ENCODE peak calls at places on chromosome 3, in five cellular contexts. W is cardiac fibroblast; K is heart right ventricle; D is CD8-positive, alpha-beta T cell; Z is psoas muscle. J is an unnamed sample.
A peak's percentile ranks its signal among the peaks of the same experiment; 100 is the strongest.

GRCh38 chr3:195403244-195403643 is 39.6 kb downstream of the ACAP2 start:
- DNase-seq in Z (no peak), W (no peak), K (no peak), D (no peak), J (no peak)

GRCh38 chr3:151395806-151396205 is 11.3 kb upstream of the P2RY12 start:
- DNase-seq in W (peak; percentile 82), K (no peak), D (no peak), Z (no peak), J (peak; percentile 45)

GRCh38 chr3:155282416-155283091 is 10.9 kb downstream of the STRIT1 start:
- DNase-seq in W (peak; percentile 72), K (no peak), Z (no peak), D (no peak), J (peak; percentile 81)

GRCh38 chr3:43166406-43166805 is 60.5 kb upstream of the POMGNT2 start:
- DNase-seq in W (no peak), Z (no peak), D (no peak), K (no peak), J (no peak)

GRCh38 chr3:124246949-124247348 is 255.0 kb upstream of the ROPN1 start:
- DNase-seq in Z (no peak), W (peak; percentile 52), D (no peak), K (no peak), J (no peak)

GRCh38 chr3:38370861-38371260 is 24.3 kb downstream of the XYLB start:
- DNase-seq in Z (no peak), W (no peak), K (no peak), D (no peak), J (no peak)

GRCh38 chr3:62935793-62936192 is 60.6 kb upstream of the CADPS start:
- DNase-seq in Z (no peak), D (no peak), W (no peak), K (no peak), J (no peak)

GRCh38 chr3:127796751-127797150 is 25.6 kb downstream of the MGLL start:
- DNase-seq in K (no peak), D (no peak), Z (no peak), W (no peak), J (no peak)

GRCh38 chr3:44355634-44356033 is 17.1 kb downstream of the TCAIM start:
- DNase-seq in Z (no peak), W (peak; percentile 89), D (no peak), K (no peak), J (peak; percentile 85)

GRCh38 chr3:115697263-115698053 is 74.1 kb downstream of the GAP43 start:
- DNase-seq in W (peak; percentile 53), Z (no peak), K (no peak), D (no peak), J (peak; percentile 49)

GRCh38 chr3:101643009-101643844 is 33.7 kb downstream of the ZBTB11 start:
- DNase-seq in Z (no peak), D (no peak), K (no peak), W (no peak), J (no peak)

GRCh38 chr3:182668541-182668940 is 124.8 kb upstream of the ATP11B start:
- DNase-seq in K (no peak), Z (no peak), W (no peak), D (no peak), J (no peak)

DNA sequence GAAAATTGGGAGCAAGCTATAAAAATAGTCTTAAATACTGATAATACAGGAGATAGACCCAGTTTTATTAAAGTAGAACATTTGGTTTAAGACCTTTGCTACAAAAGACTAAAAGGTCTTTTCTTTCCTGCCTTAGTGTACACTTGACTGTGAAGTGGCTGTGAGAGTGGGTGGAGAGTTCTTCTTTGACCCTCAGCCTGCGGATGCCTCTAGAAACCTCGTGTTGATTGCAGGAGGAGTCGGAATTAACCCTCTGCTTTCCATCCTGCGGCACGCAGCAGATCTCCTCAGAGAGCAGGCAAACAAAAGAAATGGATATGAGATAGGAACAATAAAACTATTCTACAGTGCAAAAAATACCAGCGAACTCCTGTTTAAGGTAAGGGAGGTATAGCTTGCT is 36.5 kb downstream of the OXNAD1 start:
- DNase-seq in Z (no peak), K (no peak), D (no peak), W (no peak), J (no peak)
- H3K4me3 ChIP-seq in Z (no peak overlapping the region), K (no peak overlapping the region), D (peak overlapping the region; percentile 20), W (no peak overlapping the region), J (no peak overlapping the region)

DNA sequence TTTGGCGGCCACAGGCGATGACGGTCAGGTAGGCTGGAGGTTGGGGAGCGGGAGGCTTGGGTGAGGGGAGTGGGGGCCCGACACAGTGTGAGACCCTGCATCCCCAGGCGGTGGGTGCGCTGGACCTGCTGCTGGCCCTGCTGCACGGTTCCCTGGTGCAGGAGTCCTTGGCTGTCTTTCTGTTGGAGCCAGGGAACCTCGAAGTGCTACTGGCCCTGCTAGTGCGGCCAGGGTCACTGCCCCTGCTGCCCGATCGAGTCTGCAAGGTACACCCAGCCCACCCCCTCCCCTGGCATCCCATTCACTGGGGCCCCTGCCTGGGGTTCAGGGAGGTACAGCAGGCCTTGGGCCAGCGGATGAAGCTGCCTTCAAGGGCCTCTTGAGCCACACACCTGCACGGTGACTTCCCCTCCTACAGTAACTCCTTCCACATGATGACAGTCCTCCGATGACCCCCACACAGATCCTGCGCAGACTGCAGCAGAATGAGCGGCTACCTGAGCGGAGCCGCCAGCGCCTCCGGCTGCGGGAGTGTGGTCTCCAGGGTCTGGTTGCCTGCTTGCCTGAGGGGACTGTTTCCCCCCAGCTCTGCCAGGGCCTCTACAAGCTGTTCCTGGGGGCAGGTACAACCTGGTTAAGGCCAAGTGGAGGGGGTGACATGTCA is 19.5 kb downstream of the NBEAL2 start:
- DNase-seq in D (no peak), K (no peak), Z (peak; percentile 9), W (no peak), J (no peak)
- TF ChIP-seq CTCF in D (peak; percentile 8), K (no peak), Z (no peak), W (no peak), J (no peak)

GRCh38 chr3:175430975-175431374 is 571.8 kb downstream of the NAALADL2 start:
- DNase-seq in W (peak; percentile 6), K (no peak), Z (no peak), D (no peak), J (no peak)

GRCh38 chr3:175431396-175431795 is 572.3 kb downstream of the NAALADL2 start:
- DNase-seq in D (no peak), Z (no peak), K (no peak), W (peak; percentile 66), J (peak; percentile 43)

GRCh38 chr3:175432338-175433025 is 573.3 kb downstream of the NAALADL2 start:
- DNase-seq in W (peak; percentile 40), Z (no peak), K (no peak), D (no peak), J (peak; percentile 69)

GRCh38 chr3:175434591-175434990 is 575.5 kb downstream of the NAALADL2 start:
- DNase-seq in K (no peak), Z (no peak), W (no peak), D (no peak), J (no peak)

GRCh38 chr3:175433026-175433668 is 574.0 kb downstream of the NAALADL2 start:
- DNase-seq in D (no peak), W (peak; percentile 72), K (no peak), Z (no peak), J (peak; percentile 78)
- H3K4me3 ChIP-seq in D (no peak overlapping the region), W (no peak overlapping the region), K (no peak overlapping the region), Z (no peak overlapping the region), J (no peak overlapping the region)

DNA sequence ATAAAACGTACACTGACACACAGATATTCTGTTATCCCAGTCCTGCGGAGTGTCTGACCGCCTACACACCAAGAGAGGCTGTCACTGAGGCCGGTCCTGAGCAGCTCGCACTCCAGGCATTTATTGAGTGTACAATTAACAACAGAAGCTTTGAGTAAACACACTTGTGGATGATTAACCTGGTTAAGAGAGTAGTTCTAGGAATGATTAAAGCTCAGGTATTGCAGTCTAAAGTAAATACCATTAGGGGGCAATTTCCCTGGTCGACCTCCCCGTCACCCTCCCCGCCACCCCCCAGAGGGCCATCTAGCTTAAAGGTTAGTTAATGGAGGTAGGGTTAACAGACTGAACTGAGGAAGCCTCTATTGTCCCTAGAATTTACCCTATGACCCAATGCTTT is 1278.5 kb downstream of the NSUN3 start:
- DNase-seq in Z (no peak), K (no peak), D (no peak), W (no peak), J (no peak)
- TF ChIP-seq CTCF in Z (no peak), K (no peak), D (no peak), W (no peak), J (no peak)

GRCh38 chr3:177193706-177194268 is 3.5 kb downstream of the TBL1XR1 start:
- DNase-seq in K (no peak), D (no peak), W (no peak), Z (no peak), J (peak; percentile 42)
- H3K4me3 ChIP-seq in K (no peak overlapping the region), D (peak overlapping the region; percentile 93), W (peak overlapping the region; percentile 6), Z (no peak overlapping the region), J (peak overlapping the region; percentile 74)

GRCh38 chr3:51311055-51311454 is 74.0 kb upstream of the MANF start:
- DNase-seq in W (peak; percentile 49), Z (no peak), D (no peak), K (no peak), J (peak; percentile 53)
- TF ChIP-seq CTCF in W (peak; percentile 47), Z (no peak), D (peak; percentile 31), K (peak; percentile 37), J (peak; percentile 59)

GRCh38 chr3:132343018-132343612 is 25.9 kb downstream of the ACP3 start:
- DNase-seq in W (peak; percentile 82), Z (no peak), K (no peak), D (no peak), J (peak; percentile 82)
- H3K4me3 ChIP-seq in W (no peak overlapping the region), Z (no peak overlapping the region), K (peak overlapping the region; percentile 12), D (no peak overlapping the region), J (no peak overlapping the region)